ENCODE peak calls at places on chromosomes 16 and 17, in four cellular contexts. One of them, this sample, is unnamed.

GRCh38 chr16:11253009-11253994 is 2.7 kb downstream of the SOCS1 start:
- DNase-seq in RPMI8226: no peak
- DNase-seq in endothelial cell: no peak
- DNase-seq in caudate nucleus: no peak
- DNase-seq in this sample: peak; percentile 37

GRCh38 chr17:75767881-75768280 is 2.9 kb upstream of the GALK1 start:
- DNase-seq in RPMI8226: no peak
- DNase-seq in endothelial cell: no peak
- DNase-seq in caudate nucleus: no peak
- DNase-seq in this sample: no peak

GRCh38 chr17:43699438-43699756 is 37.7 kb upstream of the MEOX1 start:
- DNase-seq in caudate nucleus: no peak
- DNase-seq in endothelial cell: no peak
- DNase-seq in RPMI8226: no peak
- DNase-seq in this sample: no peak

GRCh38 chr16:19524356-19524865 is 669 bp downstream of the CCP110 start:
- DNase-seq in RPMI8226: peak; percentile 39
- DNase-seq in caudate nucleus: no peak
- DNase-seq in endothelial cell: no peak
- DNase-seq in this sample: peak; percentile 58

GRCh38 chr17:44981221-44981968 is 13.3 kb upstream of the C1QL1 start:
- DNase-seq in RPMI8226: no peak
- DNase-seq in endothelial cell: no peak
- DNase-seq in caudate nucleus: no peak
- DNase-seq in this sample: no peak

GRCh38 chr16:30914849-30915248 is 8.5 kb upstream of the FBXL19 start:
- DNase-seq in RPMI8226: no peak
- DNase-seq in endothelial cell: no peak
- DNase-seq in caudate nucleus: no peak
- DNase-seq in this sample: no peak

GRCh38 chr16:88398874-88399178 is 16.1 kb downstream of the ZNF469 start:
- DNase-seq in caudate nucleus: no peak
- DNase-seq in RPMI8226: no peak
- DNase-seq in endothelial cell: no peak
- DNase-seq in this sample: no peak

GRCh38 chr17:78241277-78242023 is 10.0 kb downstream of the TMEM235 start:
- DNase-seq in caudate nucleus: peak; percentile 74
- DNase-seq in RPMI8226: peak; percentile 17
- DNase-seq in endothelial cell: no peak
- DNase-seq in this sample: peak; percentile 99

GRCh38 chr16:87836346-87836843 is 32.9 kb downstream of the SLC7A5 start:
- DNase-seq in RPMI8226: no peak
- DNase-seq in caudate nucleus: no peak
- DNase-seq in endothelial cell: no peak
- DNase-seq in this sample: no peak

This sample was measured in NAMALWA.